ENCODE peak calls at places on chromosomes 6 and 20, in eight cellular contexts. B is stimulated activated CD4-positive, alpha-beta T cell treated with anti-CD3 and anti-CD28 coated beads, Interleukin-15, amount 100 ng/mL, for 48 hours; G is activated T-helper 1 cell treated with Interleukin-2 at 50 U/mL for 16 hours; I is NCI-H1417 treated with DMSO at 0.1 percent for 48 hours; C is kidney glomerular epithelial cell; W is skeletal muscle cell; D is LoVo; E is NCI-H1105. V is an unnamed sample.

GRCh38 chr20:7806831-7807230 is 133.4 kb downstream of the HAO1 start:
- DNase-seq in B (no peak), G (no peak), I (no peak), C (peak), W (no peak), D (no peak), E (no peak), V (no peak)

GRCh38 chr6:89708316-89708715 is 69.8 kb upstream of the LYRM2 start:
- DNase-seq in B (no peak), G (no peak), I (no peak), C (no peak), W (no peak), D (no peak), E (no peak), V (no peak)

GRCh38 chr6:149864578-149865535 is 698 bp upstream of the LRP11 start:
- DNase-seq in B (no peak), G (no peak), I (peak), C (peak), W (no peak), D (peak), E (peak), V (peak)

GRCh38 chr6:116190550-116190949 is 63.3 kb downstream of the TSPYL4 start:
- DNase-seq in B (no peak), G (no peak), I (no peak), C (peak), W (peak), D (no peak), E (no peak), V (no peak)

GRCh38 chr20:50471231-50471630 is 39.0 kb upstream of the PTPN1 start:
- DNase-seq in B (no peak), G (no peak), I (no peak), C (no peak), W (no peak), D (peak), E (peak), V (no peak)

GRCh38 chr6:43634702-43635303 is 837 bp upstream of the MAD2L1BP start:
- DNase-seq in B (no peak), G (no peak), I (no peak), C (no peak), W (no peak), D (no peak), E (no peak), V (no peak)

GRCh38 chr6:114421219-114421618 is 78.4 kb upstream of the HS3ST5 start:
- DNase-seq in B (no peak), G (no peak), I (no peak), C (no peak), W (no peak), D (no peak), E (no peak), V (no peak)

GRCh38 chr20:34708621-34709043 is 4.5 kb downstream of the TP53INP2 start:
- DNase-seq in B (peak), G (peak), I (no peak), C (no peak), W (no peak), D (no peak), E (peak), V (peak)

GRCh38 chr6:105317607-105318533 is 85.0 kb downstream of the PREP start:
- DNase-seq in B (no peak), G (no peak), I (no peak), C (no peak), W (no peak), D (peak), E (peak), V (peak)

GRCh38 chr20:39778847-39779641 is 816.9 kb downstream of the DHX35 start:
- DNase-seq in B (no peak), G (no peak), I (no peak), C (no peak), W (no peak), D (no peak), E (no peak), V (no peak)

GRCh38 chr20:22815584-22815983 is 219.5 kb upstream of the SSTR4 start:
- DNase-seq in B (no peak), G (no peak), I (no peak), C (no peak), W (no peak), D (no peak), E (no peak), V (no peak)

GRCh38 chr20:51373713-51374481 is 168.6 kb downstream of the NFATC2 start:
- DNase-seq in B (no peak), G (no peak), I (no peak), C (no peak), W (no peak), D (no peak), E (no peak), V (no peak)

GRCh38 chr6:1678966-1679690 is 69.4 kb downstream of the FOXC1 start:
- DNase-seq in B (no peak), G (no peak), I (no peak), C (no peak), W (no peak), D (no peak), E (no peak), V (peak)

GRCh38 chr6:110567957-110568696 is 91.7 kb upstream of the SLC22A16 start:
- DNase-seq in B (no peak), G (no peak), I (no peak), C (no peak), W (no peak), D (no peak), E (no peak), V (peak)

GRCh38 chr6:52514514-52514913 is 62.3 kb downstream of the TRAM2 start:
- DNase-seq in B (no peak), G (no peak), I (no peak), C (peak), W (peak), D (no peak), E (no peak), V (no peak)

GRCh38 chr6:100663219-100663863 is 198.6 kb upstream of the SIM1 start:
- DNase-seq in B (no peak), G (no peak), I (no peak), C (peak), W (peak), D (peak), E (no peak), V (no peak)

GRCh38 chr6:2915150-2915549 is 12.0 kb upstream of the SERPINB9 start:
- DNase-seq in B (no peak), G (no peak), I (no peak), C (no peak), W (no peak), D (no peak), E (no peak), V (no peak)

GRCh38 chr20:11752336-11752735 is 165.4 kb upstream of the BTBD3 start:
- DNase-seq in B (no peak), G (no peak), I (no peak), C (no peak), W (no peak), D (no peak), E (no peak), V (no peak)

GRCh38 chr6:125611573-125612399 is 137.6 kb upstream of the HEY2 start:
- DNase-seq in B (no peak), G (no peak), I (no peak), C (peak), W (no peak), D (no peak), E (peak), V (peak)

GRCh38 chr6:52108128-52108527 is 20.7 kb upstream of the PKHD1 start:
- DNase-seq in B (no peak), G (no peak), I (no peak), C (no peak), W (peak), D (no peak), E (peak), V (no peak)

GRCh38 chr6:39829331-39829730 is 37.2 kb downstream of the DAAM2 start:
- DNase-seq in B (no peak), G (no peak), I (no peak), C (no peak), W (no peak), D (no peak), E (no peak), V (no peak)

GRCh38 chr20:59020938-59021551 is 1.8 kb downstream of the TUBB1 start:
- DNase-seq in B (no peak), G (no peak), I (no peak), C (no peak), W (peak), D (no peak), E (no peak), V (no peak)

GRCh38 chr6:134074151-134074712 is 21.8 kb upstream of the SLC2A12 start:
- DNase-seq in B (no peak), G (no peak), I (peak), C (no peak), W (no peak), D (no peak), E (peak), V (peak)

GRCh38 chr6:139752086-139752485 is 377.6 kb upstream of the CITED2 start:
- DNase-seq in B (no peak), G (no peak), I (no peak), C (no peak), W (no peak), D (no peak), E (peak), V (no peak)

GRCh38 chr6:5672581-5673011 is 334.1 kb downstream of the NRN1 start:
- DNase-seq in B (no peak), G (no peak), I (no peak), C (peak), W (peak), D (no peak), E (no peak), V (no peak)

GRCh38 chr20:41654292-41654691 is 36.1 kb upstream of the CHD6 start:
- DNase-seq in B (no peak), G (no peak), I (peak), C (no peak), W (no peak), D (no peak), E (peak), V (peak)

GRCh38 chr6:21873562-21873961 is 280.0 kb downstream of the SOX4 start:
- DNase-seq in B (no peak), G (no peak), I (no peak), C (no peak), W (peak), D (no peak), E (no peak), V (no peak)

GRCh38 chr6:8108759-8109539 is 6.6 kb upstream of the EEF1E1 start:
- DNase-seq in B (no peak), G (no peak), I (no peak), C (no peak), W (no peak), D (no peak), E (no peak), V (no peak)

GRCh38 chr20:32168184-32168910 is 39.2 kb downstream of the PLAGL2 start:
- DNase-seq in B (no peak), G (no peak), I (no peak), C (no peak), W (no peak), D (no peak), E (peak), V (no peak)

GRCh38 chr6:14210663-14211595 is 93.4 kb downstream of the CD83 start:
- DNase-seq in B (peak), G (peak), I (peak), C (peak), W (peak), D (peak), E (peak), V (peak)

GRCh38 chr6:170127151-170127550 is 163.7 kb downstream of the DLL1 start:
- DNase-seq in B (no peak), G (no peak), I (no peak), C (no peak), W (no peak), D (no peak), E (no peak), V (no peak)

GRCh38 chr6:136952714-136953260 is 30.7 kb downstream of the SLC35D3 start:
- DNase-seq in B (no peak), G (no peak), I (peak), C (no peak), W (no peak), D (no peak), E (peak), V (peak)

GRCh38 chr6:166777096-166777630 is 150.1 kb upstream of the RPS6KA2 start:
- DNase-seq in B (no peak), G (no peak), I (no peak), C (no peak), W (no peak), D (no peak), E (no peak), V (no peak)

V was measured in NCI-H774.